ENCODE peak calls at places on chromosomes 4 and X, in six cellular contexts. R, Y, L, N, T and E are unnamed samples.

GRCh38 chrX:119880552-119881437 is 9.2 kb downstream of the NDUFA1 start:
- DNase-seq in R (peak), Y (peak), L (no peak), N (peak), T (peak), E (no peak)

GRCh38 chr4:83546796-83547195 is 10.9 kb downstream of the GPAT3 start:
- DNase-seq in R (peak), Y (no peak), L (no peak), N (no peak), T (no peak), E (no peak)

GRCh38 chr4:125529071-125529470 is 214.3 kb downstream of the FAT4 start:
- DNase-seq in R (no peak), Y (no peak), L (no peak), N (no peak), T (no peak), E (no peak)

GRCh38 chr4:3834186-3834920 is 68.2 kb downstream of the ADRA2C start:
- DNase-seq in R (no peak), Y (no peak), L (no peak), N (no peak), T (no peak), E (no peak)

GRCh38 chr4:18180122-18180521 is 158.6 kb upstream of the LCORL start:
- DNase-seq in R (no peak), Y (no peak), L (no peak), N (no peak), T (no peak), E (no peak)

GRCh38 chr4:42310343-42310742 is 86.9 kb upstream of the SHISA3 start:
- DNase-seq in R (no peak), Y (no peak), L (no peak), N (no peak), T (no peak), E (no peak)

GRCh38 chr4:74039065-74039763 is 725 bp upstream of the CXCL3 start:
- DNase-seq in R (peak), Y (peak), L (no peak), N (no peak), T (no peak), E (no peak)

GRCh38 chrX:63400340-63400739 is 49.2 kb upstream of the SPIN4 start:
- DNase-seq in R (no peak), Y (no peak), L (no peak), N (no peak), T (no peak), E (no peak)

GRCh38 chrX:154074199-154074598 is 23.3 kb downstream of the MECP2 start:
- DNase-seq in R (peak), Y (peak), L (no peak), N (peak), T (peak), E (no peak)
- H3K4me3 ChIP-seq in R (no peak), Y (no peak), L (no peak), N (no peak), T (no peak), E (no peak)

GRCh38 chr4:38139187-38139586 is 179.0 kb downstream of the PTTG2 start:
- DNase-seq in R (no peak), Y (no peak), L (no peak), N (no peak), T (no peak), E (no peak)
- H3K4me3 ChIP-seq in R (no peak), Y (no peak), L (no peak), N (no peak), T (no peak), E (no peak)

DNA sequence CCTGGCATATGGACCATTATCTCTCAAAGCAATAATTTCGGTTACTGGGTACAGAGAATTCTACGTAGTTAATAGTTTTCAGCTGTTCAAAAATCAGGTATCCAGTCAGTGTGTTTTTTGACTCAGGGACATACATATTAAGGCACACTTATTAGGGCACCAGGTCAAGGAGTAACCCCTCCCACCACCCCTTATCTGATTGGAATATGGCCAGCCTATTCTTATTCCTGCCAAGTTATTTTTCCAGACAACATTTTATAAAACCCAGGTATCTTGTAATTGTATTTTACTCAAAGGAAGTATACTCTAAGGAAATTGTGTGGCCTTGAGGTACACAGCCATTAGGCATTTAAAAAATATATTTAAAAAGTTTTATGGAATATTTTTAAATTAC is 4.3 kb downstream of the ZFX start:
- DNase-seq in R (no peak), Y (no peak), L (no peak), N (no peak), T (no peak), E (no peak)
- H3K4me3 ChIP-seq in R (peak), Y (no peak), L (no peak), N (no peak), T (no peak), E (no peak)

DNA sequence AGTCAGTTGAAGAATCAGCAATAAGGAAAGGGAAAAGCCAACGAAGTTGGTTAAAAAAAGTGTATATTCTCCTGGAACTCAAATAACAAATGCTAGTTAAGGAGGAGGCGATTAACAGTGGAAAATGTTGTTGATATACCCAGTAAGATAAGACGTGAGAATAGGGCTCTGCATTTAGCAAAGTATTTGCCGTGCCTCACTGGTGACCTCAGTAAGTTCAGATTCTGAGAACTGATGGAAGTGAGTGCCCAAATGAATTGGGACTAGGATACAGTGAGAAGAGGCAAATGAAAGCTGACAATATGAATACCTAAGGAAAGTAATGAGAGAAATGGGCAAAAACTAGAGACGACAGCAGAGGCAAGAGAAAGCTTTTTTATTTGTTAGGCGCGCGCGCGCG is 3.5 kb downstream of the TECRL start:
- DNase-seq in R (no peak), Y (no peak), L (no peak), N (no peak), T (no peak), E (no peak)
- H3K4me3 ChIP-seq in R (no peak), Y (no peak), L (no peak), N (no peak), T (no peak), E (peak)

GRCh38 chr4:2583517-2583916 is 47.1 kb downstream of the FAM193A start:
- DNase-seq in R (peak), Y (peak), L (no peak), N (no peak), T (peak), E (no peak)

GRCh38 chr4:2586502-2586901 is 50.1 kb downstream of the FAM193A start:
- DNase-seq in R (no peak), Y (no peak), L (no peak), N (no peak), T (no peak), E (no peak)

GRCh38 chr4:2591189-2591588 is 54.7 kb downstream of the FAM193A start:
- DNase-seq in R (peak), Y (peak), L (no peak), N (no peak), T (no peak), E (no peak)

GRCh38 chr4:2588259-2588658 is 51.8 kb downstream of the FAM193A start:
- DNase-seq in R (no peak), Y (no peak), L (no peak), N (no peak), T (no peak), E (no peak)

DNA sequence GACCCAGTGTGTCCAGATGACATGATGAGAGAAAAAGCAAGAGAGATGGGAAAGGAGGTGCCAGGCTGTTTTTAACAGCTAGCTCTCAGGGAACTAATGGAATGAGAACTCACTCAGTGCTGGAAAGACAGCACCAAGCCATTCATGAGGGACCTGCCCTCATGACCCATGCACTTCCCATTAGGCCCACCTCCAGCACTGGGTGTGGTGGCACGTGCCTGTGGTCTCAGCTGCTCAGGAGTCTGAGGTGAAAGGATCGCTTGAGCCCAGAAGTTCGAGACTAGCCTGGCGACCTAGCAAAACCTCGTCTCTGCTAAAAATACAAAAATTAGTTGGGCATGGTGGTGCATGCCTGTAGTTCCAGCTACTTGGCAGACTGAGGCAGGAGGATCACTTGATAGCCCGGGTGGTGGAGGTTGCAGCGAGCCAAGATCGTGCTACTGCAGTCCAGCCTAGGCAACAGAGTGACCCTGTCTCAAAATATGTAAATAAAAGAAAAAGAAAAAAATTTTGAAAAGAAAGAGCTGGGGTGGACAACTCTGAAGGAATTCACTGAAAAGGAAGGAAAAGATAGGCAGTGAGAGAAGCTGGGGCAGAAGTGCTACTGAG is 50.9 kb downstream of the FAM193A start:
- DNase-seq in R (no peak), Y (no peak), L (no peak), N (no peak), T (no peak), E (no peak)
- H3K4me3 ChIP-seq in R (no peak), Y (no peak), L (no peak), N (no peak), T (no peak), E (no peak)

GRCh38 chr4:26785766-26786165 is 74.9 kb upstream of the STIM2 start:
- DNase-seq in R (no peak), Y (no peak), L (no peak), N (no peak), T (no peak), E (no peak)

GRCh38 chr4:26789208-26789607 is 71.4 kb upstream of the STIM2 start:
- DNase-seq in R (no peak), Y (peak), L (no peak), N (no peak), T (peak), E (no peak)

GRCh38 chr4:26787461-26788340 is 72.9 kb upstream of the STIM2 start:
- DNase-seq in R (peak), Y (peak), L (no peak), N (peak), T (peak), E (peak)

GRCh38 chr4:26786916-26787315 is 73.7 kb upstream of the STIM2 start:
- DNase-seq in R (no peak), Y (no peak), L (no peak), N (no peak), T (no peak), E (no peak)

DNA sequence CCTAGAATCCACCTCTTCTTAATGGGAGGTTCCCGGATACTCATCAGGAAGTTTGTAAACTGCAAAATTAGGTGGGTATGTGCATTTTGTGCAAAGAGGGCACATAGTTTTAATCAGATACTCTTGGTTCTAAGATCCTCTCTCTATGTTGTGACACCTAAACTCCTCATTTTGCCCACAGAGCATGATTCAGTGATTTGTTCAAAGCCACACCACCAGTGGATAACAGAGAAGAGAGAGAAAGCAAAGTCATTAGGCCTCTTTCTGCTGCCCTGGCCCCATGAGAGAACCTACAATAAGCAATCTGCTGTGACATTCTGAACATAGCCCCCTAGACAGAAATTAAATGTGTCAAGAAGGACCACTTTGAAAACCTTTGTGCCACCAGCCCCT is 72.3 kb upstream of the STIM2 start:
- DNase-seq in R (no peak), Y (no peak), L (no peak), N (no peak), T (no peak), E (no peak)
- H3K4me3 ChIP-seq in R (peak), Y (no peak), L (no peak), N (no peak), T (no peak), E (no peak)

GRCh38 chr4:173525118-173526033 is 4.7 kb downstream of the HAND2 start:
- DNase-seq in R (peak), Y (no peak), L (no peak), N (no peak), T (no peak), E (peak)
- H3K4me3 ChIP-seq in R (peak), Y (no peak), L (no peak), N (no peak), T (no peak), E (peak)